ENCODE peak calls at places on chromosomes 7 and 10, in nine cellular contexts. S, F, O, X, U, M, A, J and Y are unnamed samples.

GRCh38 chr10:123642293-123642692 is 23.9 kb upstream of the GPR26 start:
- DNase-seq in S (no peak), F (no peak), O (no peak), X (no peak), U (no peak), M (no peak), A (no peak), J (peak; percentile 11), Y (no peak)

GRCh38 chr10:47368431-47369180 is 15.5 kb downstream of the ZNF488 start:
- DNase-seq in S (no peak), F (no peak), O (no peak), X (no peak), U (no peak), M (no peak), A (no peak), J (no peak), Y (no peak)

GRCh38 chr7:64888901-64889685 is 14.0 kb upstream of the ZNF273 start:
- DNase-seq in S (peak; percentile 31), F (peak; percentile 44), O (no peak), X (no peak), U (no peak), M (no peak), A (peak; percentile 62), J (no peak), Y (no peak)

GRCh38 chr10:21202766-21203457 is 305.8 kb upstream of the NEBL start:
- DNase-seq in S (no peak), F (no peak), O (no peak), X (no peak), U (no peak), M (no peak), A (no peak), J (no peak), Y (no peak)

GRCh38 chr10:117736655-117737054 is 194.1 kb downstream of the EMX2 start:
- DNase-seq in S (no peak), F (no peak), O (no peak), X (peak; percentile 8), U (no peak), M (no peak), A (no peak), J (peak; percentile 87), Y (no peak)

GRCh38 chr7:116653204-116653603 is 18.8 kb upstream of the MET start:
- DNase-seq in S (no peak), F (no peak), O (no peak), X (no peak), U (no peak), M (no peak), A (no peak), J (no peak), Y (peak; percentile 95)

GRCh38 chr10:78657622-78658165 is 411.1 kb upstream of the ZMIZ1 start:
- DNase-seq in S (peak; percentile 78), F (peak; percentile 79), O (peak; percentile 67), X (peak; percentile 58), U (peak; percentile 59), M (peak; percentile 67), A (peak; percentile 73), J (peak; percentile 79), Y (no peak)

GRCh38 chr10:92640110-92640509 is 47.2 kb downstream of the KIF11 start:
- DNase-seq in S (no peak), F (no peak), O (no peak), X (peak; percentile 50), U (no peak), M (no peak), A (no peak), J (no peak), Y (no peak)

GRCh38 chr7:16989883-16990413 is 108.2 kb upstream of the AGR3 start:
- DNase-seq in S (peak; percentile 34), F (no peak), O (no peak), X (peak; percentile 69), U (no peak), M (no peak), A (peak; percentile 74), J (peak; percentile 67), Y (peak; percentile 89)

GRCh38 chr10:92972066-92972870 is 88.3 kb upstream of the CYP26C1 start:
- DNase-seq in S (no peak), F (no peak), O (no peak), X (peak; percentile 12), U (no peak), M (no peak), A (peak; percentile 32), J (peak; percentile 84), Y (peak; percentile 60)

GRCh38 chr10:117743517-117743916 is 201.0 kb downstream of the EMX2 start:
- DNase-seq in S (no peak), F (no peak), O (no peak), X (no peak), U (no peak), M (no peak), A (no peak), J (no peak), Y (no peak)

GRCh38 chr7:93359520-93360198 is 127.5 kb downstream of the VPS50 start:
- DNase-seq in S (no peak), F (no peak), O (no peak), X (no peak), U (no peak), M (no peak), A (no peak), J (no peak), Y (no peak)

GRCh38 chr10:129888784-129889616 is 75.1 kb downstream of the EBF3 start:
- DNase-seq in S (peak; percentile 71), F (peak; percentile 70), O (peak; percentile 71), X (no peak), U (peak; percentile 34), M (peak; percentile 37), A (no peak), J (no peak), Y (no peak)

GRCh38 chr7:45217358-45217757 is 59.8 kb downstream of the RAMP3 start:
- DNase-seq in S (no peak), F (peak; percentile 29), O (no peak), X (no peak), U (no peak), M (no peak), A (no peak), J (no peak), Y (no peak)

GRCh38 chr7:26356929-26357792 is 65.5 kb downstream of the SNX10 start:
- DNase-seq in S (no peak), F (peak; percentile 12), O (no peak), X (no peak), U (no peak), M (no peak), A (no peak), J (no peak), Y (no peak)

GRCh38 chr7:26361637-26362036 is 70.0 kb downstream of the SNX10 start:
- DNase-seq in S (no peak), F (no peak), O (no peak), X (no peak), U (no peak), M (no peak), A (no peak), J (no peak), Y (no peak)

GRCh38 chr7:26357793-26358139 is 66.1 kb downstream of the SNX10 start:
- DNase-seq in S (no peak), F (no peak), O (no peak), X (no peak), U (no peak), M (no peak), A (no peak), J (no peak), Y (no peak)

GRCh38 chr7:26363465-26363864 is 71.8 kb downstream of the SNX10 start:
- DNase-seq in S (no peak), F (no peak), O (no peak), X (no peak), U (no peak), M (no peak), A (no peak), J (no peak), Y (no peak)

GRCh38 chr7:26360606-26361005 is 68.9 kb downstream of the SNX10 start:
- DNase-seq in S (no peak), F (no peak), O (no peak), X (no peak), U (no peak), M (no peak), A (no peak), J (no peak), Y (no peak)
- H3K27ac ChIP-seq in S (no peak overlapping the region), F (no peak overlapping the region), O (no peak overlapping the region), X (no peak overlapping the region), U (no peak overlapping the region), M (no peak overlapping the region), A (no peak overlapping the region), J (no peak overlapping the region), Y (no peak overlapping the region)

GRCh38 chr7:30116771-30117170 is 18.0 kb upstream of the MTURN start:
- DNase-seq in S (no peak), F (no peak), O (no peak), X (no peak), U (no peak), M (no peak), A (no peak), J (no peak), Y (no peak)
- H3K27ac ChIP-seq in S (peak overlapping the region; percentile 21), F (peak overlapping the region; percentile 19), O (no peak overlapping the region), X (no peak overlapping the region), U (no peak overlapping the region), M (no peak overlapping the region), A (no peak overlapping the region), J (no peak overlapping the region), Y (no peak overlapping the region)

GRCh38 chr10:49320191-49320590 is 21.2 kb downstream of the C10orf71 start:
- DNase-seq in S (no peak), F (no peak), O (no peak), X (no peak), U (no peak), M (no peak), A (no peak), J (peak; percentile 18), Y (no peak)

GRCh38 chr10:49322371-49323170 is 23.6 kb downstream of the C10orf71 start:
- DNase-seq in S (no peak), F (no peak), O (no peak), X (no peak), U (no peak), M (no peak), A (no peak), J (peak; percentile 26), Y (no peak)

GRCh38 chr10:49318028-49318427 is 19.1 kb downstream of the C10orf71 start:
- DNase-seq in S (no peak), F (no peak), O (no peak), X (no peak), U (no peak), M (no peak), A (no peak), J (no peak), Y (no peak)

GRCh38 chr10:49321021-49321420 is 22.1 kb downstream of the C10orf71 start:
- DNase-seq in S (no peak), F (no peak), O (no peak), X (no peak), U (no peak), M (no peak), A (no peak), J (no peak), Y (no peak)

DNA sequence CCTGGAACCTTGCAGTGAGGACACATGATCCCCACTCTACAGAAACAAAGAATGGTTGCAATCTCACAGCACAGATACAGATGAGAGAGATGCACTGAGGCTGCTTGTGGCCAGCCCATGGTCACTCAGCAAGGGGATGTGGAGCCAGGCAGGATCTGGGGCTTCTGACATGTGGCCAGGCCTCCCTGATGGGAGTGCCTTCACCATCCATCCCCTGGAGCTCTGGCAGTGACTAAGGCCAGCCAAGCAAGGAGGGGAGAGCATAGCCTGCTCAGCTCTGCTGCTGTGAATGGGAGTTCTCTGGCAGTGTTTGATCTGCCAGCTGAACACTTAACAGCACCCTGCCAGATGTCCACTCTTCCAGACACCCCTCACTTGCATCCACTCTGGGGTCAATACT is 19.8 kb downstream of the C10orf71 start:
- DNase-seq in S (no peak), F (no peak), O (no peak), X (no peak), U (no peak), M (no peak), A (no peak), J (no peak), Y (no peak)
- H3K27ac ChIP-seq in S (no peak overlapping the region), F (no peak overlapping the region), O (no peak overlapping the region), X (no peak overlapping the region), U (no peak overlapping the region), M (no peak overlapping the region), A (no peak overlapping the region), J (no peak overlapping the region), Y (no peak overlapping the region)

GRCh38 chr10:88131561-88132139 is 268.2 kb downstream of the PTEN start:
- DNase-seq in S (peak; percentile 37), F (no peak), O (no peak), X (no peak), U (peak; percentile 55), M (no peak), A (no peak), J (no peak), Y (peak; percentile 61)
- H3K27ac ChIP-seq in S (no peak overlapping the region), F (no peak overlapping the region), O (no peak overlapping the region), X (peak overlapping the region; percentile 18), U (peak overlapping the region; percentile 49), M (no peak overlapping the region), A (no peak overlapping the region), J (no peak overlapping the region), Y (peak overlapping the region; percentile 35)